ENCODE peak calls at places on chromosomes 11 and 22, in four cellular contexts. N is K562, A is IMR-90, S is GM12878. V is an unnamed sample.

GRCh38 chr22:28231423-28231822 is 312.4 kb upstream of the PITPNB start:
- DNase-seq in A (peak; percentile 52), N (no peak), S (no peak), V (no peak)

GRCh38 chr11:3202759-3203158 is 15.9 kb downstream of the MRGPRG start:
- DNase-seq in S (no peak), A (no peak), N (no peak), V (no peak)

GRCh38 chr22:29751139-29751538 is 15.7 kb downstream of the ZMAT5 start:
- DNase-seq in A (peak; percentile 24), N (peak; percentile 55), S (no peak), V (no peak)

GRCh38 chr11:126332221-126332711 is 23.2 kb upstream of the ST3GAL4 start:
- DNase-seq in N (no peak), S (no peak), A (peak; percentile 90), V (no peak)

GRCh38 chr11:126824035-126824607 is 176.4 kb downstream of the KIRREL3 start:
- DNase-seq in N (no peak), A (no peak), S (no peak), V (no peak)

GRCh38 chr11:31813961-31814868 is 3.1 kb upstream of the PAX6 start:
- DNase-seq in S (no peak), A (no peak), N (no peak), V (no peak)

GRCh38 chr11:65844231-65844872 is 10.6 kb downstream of the SNX32 start:
- DNase-seq in A (no peak), N (no peak), S (no peak), V (no peak)

GRCh38 chr22:33555814-33556522 is 364.3 kb downstream of the LARGE1 start:
- DNase-seq in N (no peak), S (no peak), A (no peak), V (no peak)

GRCh38 chr11:62574363-62575057 is 819 bp upstream of the EEF1G start:
- DNase-seq in A (peak; percentile 29), S (no peak), N (peak; percentile 48), V (no peak)

GRCh38 chr11:18105802-18106574 is at the start of gene SAAL1:
- DNase-seq in N (peak; percentile 94), S (peak; percentile 35), A (peak; percentile 67), V (peak; percentile 94)

GRCh38 chr11:134155456-134155855 is 68.3 kb downstream of the NCAPD3 start:
- DNase-seq in S (no peak), N (no peak), A (no peak), V (no peak)

GRCh38 chr11:34787899-34788298 is 128.3 kb downstream of the APIP start:
- DNase-seq in S (no peak), N (no peak), A (peak; percentile 11), V (no peak)

GRCh38 chr11:9615031-9615451 is 41.6 kb downstream of the WEE1 start:
- DNase-seq in N (no peak), A (peak; percentile 13), S (peak; percentile 77), V (no peak)

GRCh38 chr11:46512261-46512881 is 81.5 kb downstream of the AMBRA1 start:
- DNase-seq in A (no peak), S (no peak), N (no peak), V (no peak)
- TF ChIP-seq SMC3 in A (no peak), S (no peak), N (no peak), V (no peak)

GRCh38 chr11:56624661-56625110 is 10.0 kb upstream of the OR5M1 start:
- DNase-seq in A (peak; percentile 34), S (peak; percentile 30), N (peak; percentile 15), V (peak; percentile 77)
- TF ChIP-seq RAD21 in A (peak; percentile 31), S (peak; percentile 48), N (no peak), V (peak; percentile 72)

DNA sequence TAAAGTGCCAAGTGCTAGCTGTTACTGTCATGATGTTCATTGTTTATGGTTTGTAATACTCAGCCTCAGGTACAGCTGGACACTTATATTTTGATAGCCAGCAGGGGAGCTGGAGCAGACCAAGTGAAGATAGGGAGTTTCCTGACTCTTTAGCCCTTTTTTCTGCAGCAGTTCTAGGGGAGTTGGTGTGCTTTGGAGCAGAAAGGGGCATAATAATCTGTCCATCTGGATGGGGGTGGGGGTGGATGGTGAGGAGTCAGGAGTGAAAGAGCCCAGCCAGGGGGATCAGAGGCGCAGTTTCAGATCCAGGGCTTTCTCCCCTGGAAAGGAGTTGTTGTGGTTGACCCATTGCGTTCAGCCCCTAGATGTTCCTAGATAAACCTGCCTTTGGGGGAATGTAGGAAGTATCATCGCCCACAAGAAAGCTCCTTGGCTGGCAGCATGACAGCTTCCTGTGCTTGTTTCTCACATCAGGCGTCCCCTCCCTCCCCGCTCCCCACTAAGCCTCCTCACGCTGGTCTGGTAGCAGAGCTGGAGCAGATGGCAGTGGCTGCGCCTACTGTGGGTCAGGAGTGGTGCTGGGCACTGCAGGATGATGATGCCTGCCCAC is 41.9 kb downstream of the MED15 start:
- DNase-seq in N (peak; percentile 49), A (no peak), S (no peak), V (no peak)
- TF ChIP-seq ELK1 in N (no peak), A (no peak), S (no peak), V (no peak)

GRCh38 chr22:49291781-49292180 is 535.9 kb downstream of the BRD1 start:
- DNase-seq in A (no peak), N (no peak), S (no peak), V (no peak)
- TF ChIP-seq SMC3 in A (no peak), N (no peak), S (no peak), V (no peak)

GRCh38 chr22:22928666-22929380 is 41.2 kb downstream of the IGLL5 start:
- DNase-seq in S (peak; percentile 99), A (peak; percentile 16), N (peak; percentile 89), V (no peak)
- TF ChIP-seq RAD21 in S (peak; percentile 27), A (no peak), N (no peak), V (no peak)

GRCh38 chr11:86176165-86176884 is 68.2 kb upstream of the EED start:
- DNase-seq in S (no peak), A (peak; percentile 52), N (peak; percentile 89), V (no peak)
- TF ChIP-seq ELK1 in S (no peak), A (no peak), N (no peak), V (no peak)

GRCh38 chr11:14974723-14975587 is 2.8 kb upstream of the CALCA start:
- DNase-seq in A (peak; percentile 20), N (peak; percentile 66), S (no peak), V (peak; percentile 64)

GRCh38 chr11:14977481-14977880 is 5.3 kb upstream of the CALCA start:
- DNase-seq in A (no peak), N (no peak), S (no peak), V (no peak)

GRCh38 chr11:14981507-14981906 is 9.4 kb upstream of the CALCA start:
- DNase-seq in S (no peak), N (no peak), A (no peak), V (no peak)

GRCh38 chr11:14980854-14981253 is 8.7 kb upstream of the CALCA start:
- DNase-seq in S (no peak), A (peak; percentile 69), N (no peak), V (no peak)
- TF ChIP-seq SMC3 in S (no peak), A (no peak), N (no peak), V (no peak)

DNA sequence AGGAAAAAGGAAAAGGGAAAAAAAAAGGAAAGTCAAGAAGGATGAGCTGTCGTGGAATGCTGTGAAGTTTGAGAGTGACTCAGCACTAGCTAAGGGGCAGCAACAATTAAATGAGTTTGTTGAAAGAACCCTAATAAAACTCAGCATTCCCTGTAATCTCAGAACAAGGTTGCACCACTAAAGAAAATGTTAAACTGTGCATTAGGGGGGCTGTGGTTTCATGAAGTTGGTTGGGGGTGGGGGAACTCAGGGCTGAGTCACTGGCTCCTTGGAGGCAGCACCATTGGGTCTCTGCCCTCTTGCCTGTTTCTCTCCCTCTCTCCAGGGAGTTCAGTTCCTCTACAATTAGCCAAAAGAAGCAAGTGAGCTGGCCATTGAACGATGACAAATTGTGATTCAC is 64.4 kb upstream of the BLID start:
- DNase-seq in S (no peak), N (no peak), A (peak; percentile 98), V (no peak)
- TF ChIP-seq RAD21 in S (no peak), N (no peak), A (no peak), V (peak; percentile 3)

DNA sequence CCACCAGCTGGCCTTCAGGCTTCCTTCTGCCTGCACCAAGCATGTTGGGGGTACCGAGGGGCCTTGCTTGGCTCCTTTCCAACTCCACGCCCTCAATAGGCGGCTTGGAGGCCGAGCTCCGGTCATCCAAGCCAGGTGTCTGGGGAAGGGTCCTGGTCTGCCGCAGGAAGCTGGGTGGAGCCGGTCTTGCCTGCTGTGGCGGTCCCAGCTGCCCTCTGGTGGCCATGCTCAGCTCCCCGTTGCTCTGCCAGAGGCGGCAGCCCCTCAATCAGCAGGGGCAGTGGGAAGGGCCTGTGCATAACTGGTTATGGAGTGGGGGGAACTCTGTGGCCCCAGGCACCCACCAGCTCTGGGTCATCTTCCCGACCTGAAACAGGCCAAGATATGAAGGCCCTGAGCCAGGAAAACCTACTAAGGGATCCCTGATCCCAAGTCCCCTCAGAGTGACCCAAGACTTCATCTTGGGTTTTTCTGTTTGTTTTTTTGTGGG is 3.2 kb downstream of the ARVCF start:
- DNase-seq in A (peak; percentile 47), N (peak; percentile 88), S (no peak), V (peak; percentile 33)
- TF ChIP-seq ELK1 in A (no peak), N (no peak), S (no peak), V (no peak)